ENCODE peak calls at places on chromosomes 6 and 20, in six cellular contexts. J is IMR-90, S is H9, Z is H1, G is mesenchymal stem cell, P is trophoblast cell. D is an unnamed sample.

GRCh38 chr6:165562421-165563090 is 100.5 kb downstream of the PDE10A start:
- DNase-seq in G (no peak), Z (no peak), J (peak; percentile 64), S (no peak), P (peak; percentile 18), D (no peak)

GRCh38 chr20:9617940-9618339 is 103.5 kb downstream of the LAMP5 start:
- DNase-seq in J (peak; percentile 22), Z (no peak), G (peak; percentile 18), P (peak; percentile 51), S (no peak), D (no peak)

GRCh38 chr20:13017883-13018535 is 9.2 kb downstream of the SPTLC3 start:
- DNase-seq in G (no peak), P (no peak), S (no peak), Z (no peak), J (no peak), D (no peak)

GRCh38 chr6:27894839-27895762 is 17.1 kb downstream of the OR2B2 start:
- DNase-seq in J (peak; percentile 88), G (peak; percentile 90), S (peak; percentile 69), P (peak; percentile 87), Z (no peak), D (peak; percentile 66)

GRCh38 chr20:55186228-55186627 is 710.8 kb downstream of the DOK5 start:
- DNase-seq in P (no peak), G (no peak), S (no peak), Z (no peak), J (no peak), D (no peak)

GRCh38 chr6:73802366-73802765 is 106.4 kb downstream of the CD109 start:
- DNase-seq in G (no peak), J (peak; percentile 49), Z (no peak), S (no peak), P (no peak), D (no peak)

GRCh38 chr6:13407709-13408695 is 79.4 kb downstream of the GFOD1 start:
- DNase-seq in Z (no peak), J (peak; percentile 87), P (peak; percentile 34), S (no peak), G (peak; percentile 79), D (no peak)

GRCh38 chr6:151847064-151847463 is 39.6 kb downstream of the ESR1 start:
- DNase-seq in S (peak; percentile 58), Z (no peak), G (peak; percentile 13), J (peak; percentile 4), P (peak; percentile 50), D (peak; percentile 43)

GRCh38 chr6:152248987-152249386 is 388.2 kb downstream of the SYNE1 start:
- DNase-seq in P (no peak), Z (no peak), J (no peak), G (no peak), S (no peak), D (no peak)

GRCh38 chr6:53903357-53903756 is 108.6 kb downstream of the LRRC1 start:
- DNase-seq in Z (no peak), S (no peak), J (no peak), P (no peak), G (no peak), D (no peak)

GRCh38 chr6:95227301-95227700 is 350.0 kb upstream of the MANEA start:
- DNase-seq in Z (no peak), G (no peak), S (no peak), P (peak; percentile 56), J (no peak), D (peak; percentile 5)

GRCh38 chr6:74871757-74872156 is 334.1 kb downstream of the COL12A1 start:
- DNase-seq in P (no peak), G (no peak), J (peak; percentile 63), S (no peak), Z (no peak), D (no peak)

GRCh38 chr6:101666256-101666655 is 272.7 kb downstream of the GRIK2 start:
- DNase-seq in Z (no peak), P (no peak), J (peak; percentile 80), S (no peak), G (no peak), D (no peak)

GRCh38 chr6:35426074-35426473 is 26.1 kb upstream of the FANCE start:
- DNase-seq in J (no peak), Z (no peak), P (no peak), G (no peak), S (no peak), D (no peak)

GRCh38 chr6:120671519-120671918 is 662.8 kb downstream of the TBC1D32 start:
- DNase-seq in Z (peak; percentile 21), J (no peak), S (peak; percentile 68), G (no peak), P (no peak), D (peak; percentile 50)

GRCh38 chr6:81750660-81751387 is 1.7 kb downstream of the TENT5A start:
- DNase-seq in Z (no peak), J (peak; percentile 18), S (no peak), P (peak; percentile 48), G (no peak), D (no peak)

GRCh38 chr6:21064716-21065340 is 528.7 kb upstream of the SOX4 start:
- DNase-seq in P (peak; percentile 60), Z (no peak), G (no peak), S (no peak), J (no peak), D (no peak)

GRCh38 chr6:23181301-23182110 is 612.1 kb downstream of the HDGFL1 start:
- DNase-seq in S (no peak), Z (no peak), J (no peak), P (no peak), G (no peak), D (no peak)

GRCh38 chr6:82875573-82876185 is 190.0 kb downstream of the UBE3D start:
- DNase-seq in S (no peak), J (peak; percentile 91), P (no peak), G (peak; percentile 62), Z (no peak), D (no peak)

GRCh38 chr6:30688569-30688968 is 2.1 kb upstream of the PPP1R18 start:
- DNase-seq in J (no peak), P (no peak), G (no peak), S (no peak), Z (no peak), D (no peak)

GRCh38 chr6:159125977-159126376 is 43.2 kb upstream of the FNDC1 start:
- DNase-seq in G (no peak), Z (no peak), P (no peak), J (no peak), S (no peak), D (no peak)

GRCh38 chr20:51833326-51833725 is 31.0 kb upstream of the SALL4 start:
- DNase-seq in G (no peak), S (no peak), Z (no peak), P (peak; percentile 88), J (no peak), D (no peak)

GRCh38 chr20:61419501-61419900 is 167.4 kb downstream of the CDH4 start:
- DNase-seq in Z (no peak), G (no peak), J (no peak), P (no peak), S (no peak), D (no peak)

DNA sequence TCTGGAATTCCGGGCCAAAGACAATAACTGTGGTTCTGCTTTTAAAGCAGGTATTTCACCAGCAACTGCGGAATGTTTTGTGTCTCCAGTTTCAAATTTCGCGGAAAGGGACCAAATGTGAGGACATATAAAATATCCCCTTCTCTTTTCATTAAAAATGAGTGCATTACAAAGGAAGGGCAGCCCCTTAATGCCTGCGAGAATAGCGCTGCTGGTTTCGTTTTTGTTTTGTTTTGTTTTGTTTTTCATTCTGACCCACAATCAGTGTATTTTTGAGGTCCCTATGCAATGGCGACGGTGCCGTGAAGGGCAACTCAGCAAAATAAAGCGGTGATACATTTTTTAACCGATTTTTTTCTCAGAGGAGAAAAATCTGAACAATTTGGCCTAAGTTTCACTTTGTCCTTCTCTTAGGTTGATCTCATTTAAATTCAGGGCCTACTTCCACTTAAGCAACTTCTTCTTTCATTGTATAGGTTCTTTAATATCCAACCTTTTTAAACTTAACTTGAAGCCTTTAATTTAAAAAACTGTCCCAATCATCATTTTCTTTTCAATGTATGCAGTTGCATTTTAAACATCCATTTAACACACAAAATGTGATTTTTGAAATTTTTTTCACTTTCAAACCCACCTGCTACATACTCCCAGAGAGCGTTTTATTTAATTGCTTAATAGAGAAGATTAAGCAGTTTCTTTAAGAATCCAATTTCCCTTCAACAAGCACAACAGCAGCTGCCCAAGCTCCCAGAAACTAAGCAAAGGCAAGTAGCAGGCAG is 2.9 kb upstream of the HIVEP2 start:
- DNase-seq in J (no peak), G (no peak), P (no peak), S (no peak), Z (no peak), D (no peak)
- H2AFZ ChIP-seq in J (peak overlapping the region; percentile 96), G (no peak overlapping the region), P (no peak overlapping the region), S (peak overlapping the region; percentile 58), Z (peak overlapping the region; percentile 74), D (peak overlapping the region; percentile 93)

GRCh38 chr6:42025066-42025789 is 25.1 kb upstream of the TAF8 start:
- DNase-seq in Z (no peak), J (no peak), S (no peak), P (no peak), G (no peak), D (no peak)
- H2AK5ac ChIP-seq in Z (no peak overlapping the region), J (no peak overlapping the region), S (no peak overlapping the region), P (no peak overlapping the region), G (no peak overlapping the region), D (no peak overlapping the region)

GRCh38 chr6:86459978-86460377 is 477.4 kb upstream of the HTR1E start:
- DNase-seq in J (no peak), G (no peak), Z (no peak), S (no peak), P (no peak), D (no peak)
- H2BK120ac ChIP-seq in J (no peak overlapping the region), G (no peak overlapping the region), Z (no peak overlapping the region), S (no peak overlapping the region), P (no peak overlapping the region), D (no peak overlapping the region)

GRCh38 chr20:47855799-47856198 is 70.5 kb upstream of the SULF2 start:
- DNase-seq in J (no peak), S (no peak), G (no peak), Z (no peak), P (no peak), D (no peak)

GRCh38 chr20:47854687-47855212 is 69.5 kb upstream of the SULF2 start:
- DNase-seq in J (peak; percentile 41), G (peak; percentile 53), P (peak; percentile 60), Z (peak; percentile 41), S (peak; percentile 82), D (no peak)

GRCh38 chr20:47857994-47858557 is 72.8 kb upstream of the SULF2 start:
- DNase-seq in S (no peak), G (peak; percentile 28), J (no peak), P (no peak), Z (no peak), D (no peak)

GRCh38 chr20:47859255-47859654 is 74.0 kb upstream of the SULF2 start:
- DNase-seq in Z (no peak), J (no peak), S (no peak), G (no peak), P (no peak), D (no peak)

DNA sequence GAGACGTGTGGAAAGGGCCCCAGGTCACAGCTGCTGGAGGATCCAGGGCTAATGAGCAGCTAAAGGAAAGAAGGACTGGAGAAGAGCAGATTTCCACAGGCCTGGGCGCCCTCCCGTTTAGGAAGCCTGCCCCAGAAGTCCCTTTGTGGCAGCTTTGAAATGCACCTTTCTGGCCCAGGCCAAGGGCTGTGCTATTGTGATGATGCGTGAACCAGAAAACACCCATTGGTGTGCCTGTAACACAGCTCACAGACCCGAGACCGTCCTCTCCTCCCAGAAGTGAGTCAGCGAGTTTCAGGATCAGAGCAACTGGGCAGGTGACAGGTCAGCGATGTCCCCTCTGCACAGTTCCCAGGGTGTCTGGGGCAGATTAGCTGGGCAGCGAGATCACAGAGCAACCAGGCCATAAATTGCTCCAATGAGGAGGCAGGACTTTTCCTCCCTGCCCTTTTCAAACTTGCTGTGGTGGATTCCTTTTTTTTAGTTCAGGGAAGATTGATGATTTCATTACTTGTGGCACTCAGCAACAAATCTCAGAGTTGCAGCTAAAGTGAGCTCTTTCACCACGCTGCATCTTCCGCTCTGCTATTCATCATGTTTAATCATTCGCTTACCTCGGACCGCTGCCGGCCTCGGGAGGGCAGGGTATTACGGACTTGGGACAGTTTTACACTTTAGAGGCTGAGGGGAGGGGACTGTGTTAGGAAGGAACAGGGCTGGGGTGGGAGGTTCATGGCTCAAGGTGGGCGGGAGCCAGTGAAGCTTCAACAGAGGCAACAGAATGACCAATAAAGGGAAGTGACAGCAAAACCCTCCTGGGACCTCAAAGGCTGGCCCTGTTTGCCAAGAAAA is 72.1 kb upstream of the SULF2 start:
- DNase-seq in J (no peak), G (peak; percentile 60), S (no peak), P (peak; percentile 10), Z (no peak), D (no peak)
- H2AFZ ChIP-seq in J (no peak overlapping the region), G (no peak overlapping the region), S (no peak overlapping the region), P (no peak overlapping the region), Z (peak overlapping the region; percentile 46), D (peak overlapping the region; percentile 62)

D was measured in neuronal stem cell.